ENCODE peak calls at places on chromosomes 5 and 9, in five cellular contexts. One of them, this sample, is unnamed.

GRCh38 chr9:124260769-124261603 is 3.2 kb downstream of the NEK6 start:
- DNase-seq in cardiac muscle cell: no peak
- DNase-seq in AG08395: peak; percentile 60
- DNase-seq in psoas muscle: no peak
- DNase-seq in posterior vena cava: no peak
- DNase-seq in this sample: peak; percentile 8

GRCh38 chr5:55406292-55406691 is 98.5 kb downstream of the MTREX start:
- DNase-seq in cardiac muscle cell: no peak
- DNase-seq in psoas muscle: no peak
- DNase-seq in AG08395: no peak
- DNase-seq in posterior vena cava: no peak
- DNase-seq in this sample: no peak

GRCh38 chr9:76219555-76220151 is 174.6 kb downstream of the RFK start:
- DNase-seq in cardiac muscle cell: no peak
- DNase-seq in AG08395: no peak
- DNase-seq in posterior vena cava: no peak
- DNase-seq in psoas muscle: no peak
- DNase-seq in this sample: no peak

GRCh38 chr9:134959126-134959970 is 41.6 kb upstream of the FCN1 start:
- DNase-seq in psoas muscle: no peak
- DNase-seq in AG08395: no peak
- DNase-seq in posterior vena cava: peak; percentile 45
- DNase-seq in cardiac muscle cell: no peak
- DNase-seq in this sample: no peak

GRCh38 chr9:100011062-100011681 is 87.6 kb downstream of the ERP44 start:
- DNase-seq in cardiac muscle cell: peak; percentile 48
- DNase-seq in posterior vena cava: no peak
- DNase-seq in psoas muscle: no peak
- DNase-seq in AG08395: peak; percentile 41
- DNase-seq in this sample: peak; percentile 86

GRCh38 chr5:115930630-115931337 is 31.5 kb upstream of the LVRN start:
- DNase-seq in AG08395: no peak
- DNase-seq in psoas muscle: no peak
- DNase-seq in cardiac muscle cell: no peak
- DNase-seq in posterior vena cava: no peak
- DNase-seq in this sample: no peak

GRCh38 chr5:58816181-58816731 is 233.4 kb downstream of the RAB3C start:
- DNase-seq in posterior vena cava: no peak
- DNase-seq in psoas muscle: no peak
- DNase-seq in cardiac muscle cell: no peak
- DNase-seq in AG08395: no peak
- DNase-seq in this sample: no peak

GRCh38 chr5:42579320-42579719 is 156.1 kb downstream of the GHR start:
- DNase-seq in posterior vena cava: no peak
- DNase-seq in cardiac muscle cell: no peak
- DNase-seq in psoas muscle: no peak
- DNase-seq in AG08395: peak; percentile 4
- DNase-seq in this sample: no peak

GRCh38 chr5:68337235-68337634 is 121.7 kb downstream of the PIK3R1 start:
- DNase-seq in posterior vena cava: no peak
- DNase-seq in cardiac muscle cell: no peak
- DNase-seq in psoas muscle: no peak
- DNase-seq in AG08395: no peak
- DNase-seq in this sample: no peak

GRCh38 chr9:79312686-79313421 is 258.9 kb upstream of the TLE4 start:
- DNase-seq in psoas muscle: no peak
- DNase-seq in cardiac muscle cell: no peak
- DNase-seq in AG08395: no peak
- DNase-seq in posterior vena cava: no peak
- DNase-seq in this sample: no peak

GRCh38 chr9:136686534-136686793 is 793 bp downstream of the AGPAT2 start:
- DNase-seq in posterior vena cava: no peak
- DNase-seq in cardiac muscle cell: no peak
- DNase-seq in AG08395: no peak
- DNase-seq in psoas muscle: no peak
- DNase-seq in this sample: no peak

GRCh38 chr5:6723901-6724300 is 10.7 kb downstream of the TENT4A start:
- DNase-seq in AG08395: no peak
- DNase-seq in posterior vena cava: peak; percentile 45
- DNase-seq in cardiac muscle cell: no peak
- DNase-seq in psoas muscle: no peak
- DNase-seq in this sample: no peak

GRCh38 chr5:64312496-64312895 is 146.9 kb downstream of the RNF180 start:
- DNase-seq in cardiac muscle cell: no peak
- DNase-seq in posterior vena cava: no peak
- DNase-seq in psoas muscle: no peak
- DNase-seq in AG08395: no peak
- DNase-seq in this sample: no peak

GRCh38 chr9:20477940-20478620 is 144.2 kb downstream of the MLLT3 start:
- DNase-seq in posterior vena cava: no peak
- DNase-seq in AG08395: no peak
- DNase-seq in psoas muscle: no peak
- DNase-seq in cardiac muscle cell: no peak
- DNase-seq in this sample: no peak

This sample was measured in erythroblast.